ENCODE peak calls at places on chromosomes 6 and 20, in six cellular contexts. S is WTC11; H is CD4-positive, alpha-beta T cell; U is suprapubic skin; V is choroid plexus epithelial cell; O is AG04450. K is an unnamed sample.
A peak's percentile ranks its signal among the peaks of the same experiment; 100 is the strongest.

GRCh38 chr6:132736239-132736638 is 21.5 kb downstream of the VNN2 start:
- DNase-seq in S (no peak), H (no peak), U (no peak), V (peak; percentile 55), O (no peak), K (no peak)

GRCh38 chr6:165042912-165043311 is 266.5 kb downstream of the C6orf118 start:
- DNase-seq in S (peak; percentile 22), H (no peak), U (no peak), V (no peak), O (no peak), K (no peak)

GRCh38 chr6:81643156-81643555 is 109.3 kb downstream of the TENT5A start:
- DNase-seq in S (no peak), H (no peak), U (no peak), V (no peak), O (no peak), K (no peak)

GRCh38 chr6:106125925-106126435 is 39.8 kb downstream of the PRDM1 start:
- DNase-seq in S (no peak), H (no peak), U (no peak), V (no peak), O (no peak), K (peak; percentile 64)

GRCh38 chr6:156949376-156949775 is 172.2 kb downstream of the ARID1B start:
- DNase-seq in S (no peak), H (no peak), U (no peak), V (peak; percentile 72), O (peak; percentile 39), K (no peak)

GRCh38 chr6:13012977-13013680 is 296.6 kb downstream of the PHACTR1 start:
- DNase-seq in S (peak; percentile 84), H (no peak), U (peak; percentile 63), V (peak; percentile 9), O (no peak), K (no peak)

GRCh38 chr6:13116155-13116554 is 212.2 kb downstream of the TBC1D7 start:
- DNase-seq in S (no peak), H (no peak), U (no peak), V (no peak), O (no peak), K (no peak)

GRCh38 chr6:166687538-166688259 is 60.6 kb upstream of the RPS6KA2 start:
- DNase-seq in S (peak; percentile 38), H (no peak), U (no peak), V (no peak), O (no peak), K (no peak)

GRCh38 chr20:38805958-38806854 is 709 bp downstream of the PPP1R16B start:
- DNase-seq in S (peak; percentile 44), H (peak; percentile 42), U (no peak), V (no peak), O (no peak), K (no peak)

GRCh38 chr6:92892626-92893025 is 526.7 kb downstream of the EPHA7 start:
- DNase-seq in S (no peak), H (no peak), U (no peak), V (no peak), O (no peak), K (no peak)

GRCh38 chr6:41939848-41940758 is 1.5 kb downstream of the CCND3 start:
- DNase-seq in S (peak; percentile 50), H (peak; percentile 10), U (peak; percentile 64), V (peak; percentile 53), O (no peak), K (no peak)

GRCh38 chr6:106281088-106281487 is 44.5 kb downstream of the ATG5 start:
- DNase-seq in S (no peak), H (no peak), U (no peak), V (no peak), O (no peak), K (no peak)

GRCh38 chr20:14600527-14600926 is 263.1 kb upstream of the FLRT3 start:
- DNase-seq in S (no peak), H (no peak), U (no peak), V (no peak), O (no peak), K (no peak)

GRCh38 chr6:33272358-33273128 is 668 bp downstream of the RPS18 start:
- DNase-seq in S (no peak), H (no peak), U (no peak), V (no peak), O (no peak), K (no peak)

GRCh38 chr6:47207261-47207660 is 102.4 kb downstream of the TNFRSF21 start:
- DNase-seq in S (no peak), H (no peak), U (no peak), V (no peak), O (no peak), K (no peak)

GRCh38 chr20:4513720-4514119 is 208.0 kb upstream of the PRND start:
- DNase-seq in S (no peak), H (no peak), U (no peak), V (peak; percentile 86), O (no peak), K (no peak)

GRCh38 chr6:109523478-109523877 is 40.5 kb upstream of the ZBTB24 start:
- DNase-seq in S (no peak), H (no peak), U (no peak), V (peak; percentile 72), O (no peak), K (no peak)

GRCh38 chr6:1312193-1312443 is 220 bp downstream of the FOXQ1 start:
- DNase-seq in S (no peak), H (no peak), U (no peak), V (no peak), O (no peak), K (no peak)

GRCh38 chr6:85672623-85673022 is 29.9 kb upstream of the SYNCRIP start:
- DNase-seq in S (no peak), H (no peak), U (no peak), V (no peak), O (no peak), K (no peak)

GRCh38 chr6:44563397-44563796 is 175.9 kb downstream of the CDC5L start:
- DNase-seq in S (no peak), H (no peak), U (no peak), V (peak; percentile 39), O (no peak), K (no peak)

GRCh38 chr6:155275808-155276480 is 12.1 kb downstream of the CLDN20 start:
- DNase-seq in S (no peak), H (no peak), U (no peak), V (peak; percentile 49), O (no peak), K (no peak)

GRCh38 chr20:39835040-39835842 is 853.8 kb downstream of the MAFB start:
- DNase-seq in S (no peak), H (no peak), U (no peak), V (no peak), O (no peak), K (no peak)

GRCh38 chr6:153392156-153392555 is 261.1 kb upstream of the RGS17 start:
- DNase-seq in S (no peak), H (no peak), U (no peak), V (peak; percentile 1), O (no peak), K (no peak)

GRCh38 chr6:7108964-7109836 is 1.4 kb downstream of the RREB1 start:
- DNase-seq in S (peak; percentile 50), H (peak; percentile 32), U (peak; percentile 79), V (peak; percentile 89), O (peak; percentile 46), K (peak; percentile 72)

GRCh38 chr20:24663496-24663895 is 194.1 kb downstream of the SYNDIG1 start:
- DNase-seq in S (no peak), H (no peak), U (peak; percentile 40), V (no peak), O (no peak), K (no peak)

GRCh38 chr20:53712212-53712977 is 118.8 kb upstream of the ZNF217 start:
- DNase-seq in S (peak; percentile 37), H (no peak), U (no peak), V (no peak), O (no peak), K (no peak)

GRCh38 chr20:53716385-53716784 is 122.7 kb upstream of the ZNF217 start:
- DNase-seq in S (no peak), H (no peak), U (no peak), V (no peak), O (no peak), K (no peak)

GRCh38 chr20:53714524-53714923 is 120.9 kb upstream of the ZNF217 start:
- DNase-seq in S (no peak), H (no peak), U (no peak), V (no peak), O (no peak), K (no peak)

GRCh38 chr20:53711333-53712211 is 117.9 kb upstream of the ZNF217 start:
- DNase-seq in S (no peak), H (no peak), U (no peak), V (no peak), O (no peak), K (no peak)

DNA sequence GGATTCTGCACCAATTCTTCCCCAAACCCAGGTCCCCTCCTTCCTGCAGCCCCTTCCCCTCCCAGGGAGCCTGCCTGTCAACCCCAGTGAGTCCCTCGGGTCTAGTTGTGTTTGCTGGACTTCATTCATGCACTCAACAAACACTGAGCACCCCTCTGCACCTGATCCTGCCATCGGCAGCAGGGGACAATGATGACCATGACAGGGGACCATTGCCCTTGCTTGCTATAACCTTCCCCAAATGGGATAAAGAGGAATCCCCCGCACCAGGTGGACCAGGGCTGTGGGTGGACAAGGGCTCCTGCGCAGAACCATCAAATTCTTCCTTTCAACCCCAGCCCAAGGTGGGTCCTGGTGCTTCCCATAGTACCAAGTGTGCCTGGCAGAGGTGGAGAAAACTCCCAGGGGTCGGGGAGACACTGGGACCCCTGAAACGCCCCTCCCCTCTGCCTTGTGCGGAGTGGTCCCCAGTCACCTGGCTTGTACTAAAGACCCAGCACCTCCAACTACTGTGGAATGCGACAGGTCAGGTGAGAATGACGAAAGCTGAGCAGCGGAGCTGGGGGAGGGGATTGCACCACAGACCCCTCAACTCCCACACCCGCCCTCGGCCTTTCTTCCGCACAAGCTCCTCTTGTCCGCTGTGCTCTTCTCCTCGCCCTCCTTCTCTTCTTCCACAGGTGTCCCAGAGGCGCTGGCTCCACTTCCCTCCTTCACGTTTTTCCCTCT is 119.9 kb upstream of the ZNF217 start:
- DNase-seq in S (peak; percentile 66), H (no peak), U (no peak), V (no peak), O (no peak), K (no peak)
- TF ChIP-seq CTCF in S (no peak), H (no peak), U (no peak), V (no peak), O (no peak), K (no peak)

GRCh38 chr20:32240220-32240619 is 32.5 kb downstream of the POFUT1 start:
- DNase-seq in S (peak; percentile 25), H (no peak), U (no peak), V (no peak), O (no peak), K (no peak)
- TF ChIP-seq CTCF in S (no peak), H (no peak), U (no peak), V (peak; percentile 16), O (peak; percentile 20), K (no peak)

GRCh38 chr6:35736293-35736894 is 438 bp upstream of the ARMC12 start:
- DNase-seq in S (peak; percentile 88), H (peak; percentile 77), U (peak; percentile 89), V (peak; percentile 73), O (no peak), K (peak; percentile 67)
- TF ChIP-seq CTCF in S (peak; percentile 82), H (peak; percentile 93), U (peak; percentile 88), V (peak; percentile 97), O (peak; percentile 95), K (peak; percentile 88)

DNA sequence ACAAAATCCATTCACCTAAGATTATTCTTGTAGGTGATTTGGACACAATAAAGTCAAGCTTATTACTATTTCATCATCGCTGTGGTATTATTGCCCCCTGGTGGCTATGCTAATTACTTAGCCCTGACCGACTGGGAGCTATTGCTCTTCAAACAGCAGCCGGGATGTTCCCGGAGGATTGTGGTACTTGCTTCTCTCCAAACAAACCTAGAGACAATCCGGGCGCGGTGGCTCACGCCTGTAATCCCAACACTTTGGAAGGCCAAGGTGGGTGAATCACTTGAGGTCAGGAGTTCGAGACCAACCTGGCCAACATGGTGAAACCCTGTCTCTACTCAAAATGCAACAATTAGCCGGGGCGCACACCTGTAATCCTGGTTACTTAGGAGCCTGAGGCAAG is 15.4 kb upstream of the STMND1 start:
- DNase-seq in S (peak; percentile 29), H (no peak), U (no peak), V (peak; percentile 82), O (peak; percentile 50), K (no peak)
- TF ChIP-seq CTCF in S (peak; percentile 28), H (peak; percentile 30), U (peak; percentile 52), V (peak; percentile 75), O (peak; percentile 74), K (peak; percentile 61)

K was measured in CD14-positive monocyte.